ENCODE peak calls at places on chromosomes 3 and 15, in five cellular contexts. V is neuronal stem cell, N is hepatocyte, Y is A549, P is fibroblast of lung. L is an unnamed sample.
A peak's percentile ranks its signal among the peaks of the same experiment; 100 is the strongest.

GRCh38 chr3:132405188-132405587 is 12.1 kb upstream of the DNAJC13 start:
- DNase-seq in V (no peak), N (no peak), Y (no peak), P (peak; percentile 31), L (no peak)

GRCh38 chr15:100929641-100930042 is 10.5 kb downstream of the LRRK1 start:
- DNase-seq in V (no peak), N (no peak), Y (no peak), P (no peak), L (no peak)

GRCh38 chr3:15514663-15515357 is 6.7 kb downstream of the COLQ start:
- DNase-seq in V (no peak), N (no peak), Y (no peak), P (no peak), L (no peak)

GRCh38 chr3:113617726-113618125 is 78.7 kb downstream of the USF3 start:
- DNase-seq in V (no peak), N (no peak), Y (no peak), P (no peak), L (no peak)

GRCh38 chr15:71151061-71151460 is 35.8 kb downstream of the THSD4 start:
- DNase-seq in V (no peak), N (no peak), Y (no peak), P (no peak), L (peak; percentile 65)

GRCh38 chr3:55569033-55569518 is 82.0 kb upstream of the WNT5A start:
- DNase-seq in V (no peak), N (no peak), Y (no peak), P (no peak), L (no peak)

GRCh38 chr3:49460188-49460885 is 9.7 kb upstream of the DAG1 start:
- DNase-seq in V (no peak), N (no peak), Y (no peak), P (no peak), L (peak; percentile 51)

GRCh38 chr3:174936590-174936989 is 77.5 kb downstream of the NAALADL2 start:
- DNase-seq in V (no peak), N (no peak), Y (no peak), P (no peak), L (no peak)

GRCh38 chr3:46853441-46854410 is 9.5 kb downstream of the MYL3 start:
- DNase-seq in V (no peak), N (no peak), Y (no peak), P (no peak), L (peak; percentile 34)

GRCh38 chr3:46031269-46031668 is 4.0 kb upstream of the XCR1 start:
- DNase-seq in V (no peak), N (no peak), Y (no peak), P (no peak), L (no peak)

GRCh38 chr3:137970914-137971831 is 38.8 kb upstream of the CLDN18 start:
- DNase-seq in V (peak; percentile 62), N (peak; percentile 89), Y (peak; percentile 67), P (peak; percentile 62), L (peak; percentile 81)

GRCh38 chr3:130787422-130788068 is 40.9 kb upstream of the PIK3R4 start:
- DNase-seq in V (no peak), N (no peak), Y (no peak), P (no peak), L (no peak)

GRCh38 chr3:183819831-183820230 is 5.5 kb downstream of the MAP6D1 start:
- DNase-seq in V (no peak), N (no peak), Y (no peak), P (no peak), L (no peak)

GRCh38 chr3:53254190-53254809 is 1.5 kb downstream of the TKT start:
- DNase-seq in V (no peak), N (peak; percentile 47), Y (no peak), P (peak; percentile 34), L (no peak)

GRCh38 chr3:172522871-172523818 is at the start of gene TNFSF10:
- DNase-seq in V (no peak), N (peak; percentile 60), Y (no peak), P (no peak), L (no peak)
- H3K4me3 ChIP-seq in V (no peak within 1 kb of the TSS), N (peak within 1 kb of the TSS; percentile 11), Y (peak within 1 kb of the TSS; percentile 22), P (peak within 1 kb of the TSS; percentile 49), L (peak within 1 kb of the TSS; percentile 65)

GRCh38 chr3:193774916-193775285 is 181.9 kb downstream of the OPA1 start:
- DNase-seq in V (no peak), N (no peak), Y (no peak), P (no peak), L (no peak)

GRCh38 chr3:193774272-193774915 is 181.4 kb downstream of the OPA1 start:
- DNase-seq in V (no peak), N (no peak), Y (no peak), P (no peak), L (no peak)

GRCh38 chr3:193776626-193777025 is 183.6 kb downstream of the OPA1 start:
- DNase-seq in V (no peak), N (no peak), Y (no peak), P (no peak), L (no peak)

GRCh38 chr3:193777524-193777923 is 184.5 kb downstream of the OPA1 start:
- DNase-seq in V (no peak), N (no peak), Y (peak; percentile 25), P (no peak), L (no peak)

GRCh38 chr3:193775421-193776077 is 182.5 kb downstream of the OPA1 start:
- DNase-seq in V (peak; percentile 29), N (no peak), Y (no peak), P (no peak), L (no peak)
- H3K4me2 ChIP-seq in V (peak overlapping the region; percentile 3), N (no peak overlapping the region), Y (no peak overlapping the region), P (no peak overlapping the region), L (no peak overlapping the region)

DNA sequence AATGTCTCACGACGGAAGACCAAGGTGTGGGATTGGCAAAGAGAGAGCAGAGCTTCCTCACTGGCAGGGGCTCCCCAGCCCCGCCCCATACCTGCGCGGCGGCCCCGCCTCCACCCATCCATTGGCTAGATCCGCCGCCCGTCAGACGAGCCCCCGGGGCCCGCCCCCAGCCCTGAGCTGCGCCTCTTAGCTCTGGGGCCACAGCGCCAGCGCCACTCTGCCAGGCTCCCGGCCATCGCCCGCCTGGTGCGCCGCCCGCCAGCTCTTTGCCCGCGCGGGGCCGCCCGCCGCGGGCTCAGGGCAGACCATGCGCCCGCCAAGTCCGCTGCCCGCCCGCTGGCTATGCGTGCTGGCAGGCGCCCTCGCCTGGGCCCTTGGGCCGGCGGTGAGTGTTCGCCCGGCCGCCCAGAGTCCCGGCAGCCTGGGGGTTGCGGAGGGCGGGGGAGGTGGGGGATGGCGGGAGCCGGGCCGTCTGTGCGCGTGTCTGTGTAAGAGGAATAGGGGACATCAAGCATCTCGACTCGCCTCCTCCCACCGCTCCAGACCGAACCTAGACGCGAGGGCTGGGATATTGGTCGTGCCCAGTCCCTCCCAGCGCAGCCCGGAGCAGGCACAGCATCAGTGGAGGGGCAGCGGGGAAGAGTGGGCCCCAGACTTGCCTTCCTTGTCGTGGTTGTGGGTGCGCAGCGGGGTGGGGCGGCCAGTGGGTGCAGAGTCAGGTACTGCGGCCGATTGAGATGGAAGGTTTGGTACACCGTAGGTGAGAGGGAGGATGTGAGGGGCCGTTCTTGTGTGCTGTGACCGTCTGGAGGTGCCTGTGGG is at the start of gene VIPR1:
- DNase-seq in V (peak; percentile 53), N (peak; percentile 93), Y (peak; percentile 58), P (no peak), L (peak; percentile 87)
- H3K4me3 ChIP-seq in V (peak within 1 kb of the TSS; percentile 82), N (peak within 1 kb of the TSS; percentile 90), Y (peak within 1 kb of the TSS; percentile 56), P (peak within 1 kb of the TSS; percentile 7), L (no peak within 1 kb of the TSS)

DNA sequence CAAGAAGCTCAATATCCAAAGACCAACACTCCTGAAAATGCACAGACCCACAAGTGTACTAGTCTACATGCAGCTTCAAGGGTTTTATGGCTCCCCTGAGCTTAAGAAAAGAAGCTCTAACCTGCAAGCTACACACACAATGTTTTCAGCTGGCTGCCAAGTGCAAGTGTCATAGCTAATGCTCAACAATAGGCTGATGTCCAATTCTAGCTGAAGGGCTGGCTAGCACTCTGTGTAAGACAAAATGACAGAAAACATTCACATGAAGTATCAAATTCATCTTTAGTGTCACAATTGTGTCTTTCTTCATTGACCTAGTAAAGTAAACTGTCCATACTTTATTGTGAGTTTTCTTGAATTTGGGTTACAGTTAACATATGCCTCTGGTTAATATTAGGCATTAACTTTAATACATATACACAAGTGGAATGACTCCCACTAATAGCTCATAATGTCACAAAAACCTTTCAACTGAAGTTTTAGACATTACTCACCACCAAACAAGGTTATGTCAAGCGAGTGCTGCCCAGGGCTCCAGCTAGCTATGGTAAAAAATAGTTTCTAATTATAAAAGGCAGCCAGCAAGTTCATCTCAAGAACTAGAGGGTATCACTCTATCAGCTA is 15.1 kb downstream of the ABI3BP start:
- DNase-seq in V (no peak), N (no peak), Y (no peak), P (no peak), L (no peak)
- H3K4me2 ChIP-seq in V (no peak overlapping the region), N (no peak overlapping the region), Y (no peak overlapping the region), P (no peak overlapping the region), L (peak overlapping the region; percentile 4)

GRCh38 chr3:129602730-129603560 is 3.5 kb downstream of the PLXND1 start:
- DNase-seq in V (no peak), N (peak; percentile 69), Y (peak; percentile 81), P (peak; percentile 93), L (peak; percentile 100)

GRCh38 chr3:129604942-129605592 is 1.4 kb downstream of the PLXND1 start:
- DNase-seq in V (no peak), N (no peak), Y (no peak), P (no peak), L (peak; percentile 92)

GRCh38 chr3:129603561-129603942 is 2.9 kb downstream of the PLXND1 start:
- DNase-seq in V (no peak), N (no peak), Y (no peak), P (no peak), L (no peak)

GRCh38 chr3:129605593-129606521 is 619 bp downstream of the PLXND1 start:
- DNase-seq in V (no peak), N (peak; percentile 72), Y (peak; percentile 61), P (peak; percentile 47), L (peak; percentile 98)

DNA sequence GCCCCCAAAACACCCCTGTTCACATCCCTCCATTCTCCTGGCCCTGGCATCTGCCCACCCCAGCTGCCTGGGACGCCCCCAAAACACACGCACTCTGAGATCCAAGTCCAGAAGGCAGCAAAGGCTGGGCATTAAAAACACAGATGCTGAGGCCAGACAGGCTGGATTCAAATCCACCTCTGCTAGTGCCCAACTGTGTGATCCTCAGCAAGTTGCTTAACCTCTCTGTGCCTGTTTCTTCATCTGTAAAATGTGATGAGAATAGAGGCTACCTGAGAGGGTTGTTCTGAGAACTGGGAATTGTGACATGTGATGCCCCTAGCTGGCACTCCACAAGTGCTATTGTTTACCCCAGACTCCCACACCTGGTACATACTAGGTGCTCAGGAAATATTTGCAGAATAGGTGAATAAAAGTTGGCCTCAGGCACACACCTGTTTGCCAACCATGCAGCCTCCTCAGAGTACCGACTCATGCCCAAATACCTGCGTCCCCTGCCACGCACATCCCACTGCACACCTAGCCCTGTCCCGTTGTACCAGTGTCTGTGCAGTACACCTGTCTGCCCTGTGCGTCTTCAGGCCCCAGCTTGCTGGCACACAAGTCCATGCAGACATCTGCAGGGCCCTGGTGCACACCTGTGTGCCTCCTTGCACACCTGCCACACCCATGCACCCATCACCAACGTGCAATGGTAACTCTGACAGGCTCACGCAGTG is 2.1 kb downstream of the PLXND1 start:
- DNase-seq in V (no peak), N (no peak), Y (no peak), P (no peak), L (no peak)
- H3K4me3 ChIP-seq in V (peak overlapping the region; percentile 79), N (no peak overlapping the region), Y (peak overlapping the region; percentile 89), P (peak overlapping the region; percentile 77), L (peak overlapping the region; percentile 79)